ENCODE peak calls at places on chromosomes 13 and 19, in five cellular contexts. R, T, A, I and Y are unnamed samples.

GRCh38 chr13:111020021-111020420 is 95.1 kb upstream of the ARHGEF7 start:
- DNase-seq in I (no peak), R (no peak), A (no peak), T (no peak), Y (no peak)

GRCh38 chr19:45177817-45178261 is at the start of gene TRAPPC6A:
- DNase-seq in R (no peak), T (no peak), I (peak), A (peak), Y (no peak)

GRCh38 chr13:75764251-75764650 is 128.1 kb downstream of the LMO7 start:
- DNase-seq in R (no peak), I (no peak), A (no peak), T (no peak), Y (no peak)

GRCh38 chr13:70390064-70390463 is 281.8 kb upstream of the KLHL1 start:
- DNase-seq in I (no peak), T (no peak), R (no peak), A (no peak), Y (no peak)

GRCh38 chr19:39160889-39161672 is 35.5 kb downstream of the PAK4 start:
- DNase-seq in A (no peak), T (no peak), R (no peak), I (no peak), Y (no peak)

GRCh38 chr13:102091231-102091630 is 310.6 kb downstream of the FGF14 start:
- DNase-seq in R (no peak), A (no peak), T (no peak), I (peak), Y (no peak)

GRCh38 chr13:44373601-44374347 is at the start of gene SERP2:
- DNase-seq in A (no peak), I (peak), T (peak), R (peak), Y (no peak)

GRCh38 chr13:98406475-98406874 is 170.4 kb downstream of the STK24 start:
- DNase-seq in I (no peak), T (no peak), R (no peak), A (no peak), Y (no peak)

GRCh38 chr13:103443604-103444003 is 377.4 kb upstream of the SLC10A2 start:
- DNase-seq in I (no peak), T (no peak), A (no peak), R (no peak), Y (no peak)

GRCh38 chr19:14632286-14632685 is 42.4 kb downstream of the ADGRE3 start:
- DNase-seq in R (peak), T (peak), A (peak), I (peak), Y (no peak)

GRCh38 chr19:2977686-2978466 is 512 bp downstream of the TLE6 start:
- DNase-seq in I (no peak), A (no peak), T (no peak), R (no peak), Y (no peak)